ENCODE peak calls at places on chromosomes 6 and 20, in six cellular contexts. One of them, this sample, is unnamed.

GRCh38 chr6:33812669-33813068 is 8.9 kb upstream of the MLN start:
- DNase-seq in choroid plexus epithelial cell: peak; percentile 67
- DNase-seq in mesothelial cell of epicardium: peak; percentile 58
- DNase-seq in tibial artery: no peak
- DNase-seq in GM13977: peak; percentile 69
- DNase-seq in Calu3: peak; percentile 78
- DNase-seq in this sample: peak; percentile 51

GRCh38 chr20:39081255-39081654 is 119.1 kb downstream of the DHX35 start:
- DNase-seq in choroid plexus epithelial cell: peak; percentile 89
- DNase-seq in mesothelial cell of epicardium: peak; percentile 55
- DNase-seq in GM13977: peak; percentile 87
- DNase-seq in tibial artery: peak; percentile 88
- DNase-seq in Calu3: peak; percentile 93
- DNase-seq in this sample: peak; percentile 78

GRCh38 chr6:85240787-85241186 is 209.1 kb upstream of the NT5E start:
- DNase-seq in tibial artery: no peak
- DNase-seq in GM13977: no peak
- DNase-seq in mesothelial cell of epicardium: no peak
- DNase-seq in Calu3: no peak
- DNase-seq in choroid plexus epithelial cell: peak; percentile 4
- DNase-seq in this sample: no peak

GRCh38 chr6:26054937-26055669 is 32.1 kb upstream of the HFE start:
- DNase-seq in GM13977: peak; percentile 71
- DNase-seq in Calu3: peak; percentile 90
- DNase-seq in tibial artery: peak; percentile 95
- DNase-seq in mesothelial cell of epicardium: peak; percentile 67
- DNase-seq in choroid plexus epithelial cell: peak; percentile 98
- DNase-seq in this sample: peak; percentile 96

GRCh38 chr6:65229768-65230167 is 477.3 kb downstream of the EYS start:
- DNase-seq in choroid plexus epithelial cell: peak; percentile 53
- DNase-seq in tibial artery: no peak
- DNase-seq in GM13977: no peak
- DNase-seq in mesothelial cell of epicardium: no peak
- DNase-seq in Calu3: no peak
- DNase-seq in this sample: peak; percentile 33

GRCh38 chr6:81831274-81831673 is 78.8 kb upstream of the TENT5A start:
- DNase-seq in choroid plexus epithelial cell: no peak
- DNase-seq in tibial artery: no peak
- DNase-seq in mesothelial cell of epicardium: no peak
- DNase-seq in Calu3: peak; percentile 41
- DNase-seq in GM13977: no peak
- DNase-seq in this sample: no peak

GRCh38 chr6:74050921-74051320 is 354.9 kb downstream of the CD109 start:
- DNase-seq in mesothelial cell of epicardium: no peak
- DNase-seq in tibial artery: no peak
- DNase-seq in GM13977: no peak
- DNase-seq in choroid plexus epithelial cell: no peak
- DNase-seq in Calu3: no peak
- DNase-seq in this sample: no peak

GRCh38 chr6:41570270-41570615 is 24.1 kb downstream of the FOXP4 start:
- DNase-seq in mesothelial cell of epicardium: no peak
- DNase-seq in GM13977: no peak
- DNase-seq in tibial artery: no peak
- DNase-seq in Calu3: no peak
- DNase-seq in choroid plexus epithelial cell: no peak
- DNase-seq in this sample: no peak

GRCh38 chr20:63392465-63393365 is 31.6 kb upstream of the CHRNA4 start:
- DNase-seq in mesothelial cell of epicardium: no peak
- DNase-seq in choroid plexus epithelial cell: no peak
- DNase-seq in GM13977: no peak
- DNase-seq in Calu3: no peak
- DNase-seq in tibial artery: no peak
- DNase-seq in this sample: no peak

GRCh38 chr6:37623666-37624065 is 74.0 kb downstream of the MDGA1 start:
- DNase-seq in choroid plexus epithelial cell: no peak
- DNase-seq in tibial artery: no peak
- DNase-seq in mesothelial cell of epicardium: no peak
- DNase-seq in Calu3: no peak
- DNase-seq in GM13977: no peak
- DNase-seq in this sample: peak; percentile 35

GRCh38 chr20:62922451-62922921 is 3.8 kb downstream of the DIDO1 start:
- DNase-seq in mesothelial cell of epicardium: no peak
- DNase-seq in Calu3: no peak
- DNase-seq in tibial artery: no peak
- DNase-seq in GM13977: no peak
- DNase-seq in choroid plexus epithelial cell: no peak
- DNase-seq in this sample: no peak

GRCh38 chr20:8144282-8145245 is 12.5 kb downstream of the PLCB1 start:
- DNase-seq in choroid plexus epithelial cell: peak; percentile 97
- DNase-seq in Calu3: no peak
- DNase-seq in GM13977: no peak
- DNase-seq in mesothelial cell of epicardium: no peak
- DNase-seq in tibial artery: no peak
- DNase-seq in this sample: peak; percentile 62

GRCh38 chr6:41712651-41713103 is 22.7 kb downstream of the TFEB start:
- DNase-seq in GM13977: no peak
- DNase-seq in Calu3: peak; percentile 83
- DNase-seq in mesothelial cell of epicardium: no peak
- DNase-seq in tibial artery: peak; percentile 54
- DNase-seq in choroid plexus epithelial cell: no peak
- DNase-seq in this sample: peak; percentile 90

GRCh38 chr20:47189060-47189459 is 167.4 kb downstream of the ZMYND8 start:
- DNase-seq in GM13977: no peak
- DNase-seq in tibial artery: no peak
- DNase-seq in choroid plexus epithelial cell: no peak
- DNase-seq in Calu3: no peak
- DNase-seq in mesothelial cell of epicardium: no peak
- DNase-seq in this sample: no peak

GRCh38 chr6:12769556-12770255 is 53.1 kb downstream of the PHACTR1 start:
- DNase-seq in GM13977: no peak
- DNase-seq in choroid plexus epithelial cell: no peak
- DNase-seq in tibial artery: no peak
- DNase-seq in mesothelial cell of epicardium: no peak
- DNase-seq in Calu3: no peak
- DNase-seq in this sample: no peak

GRCh38 chr20:20820780-20821495 is 108.5 kb upstream of the RALGAPA2 start:
- DNase-seq in choroid plexus epithelial cell: no peak
- DNase-seq in mesothelial cell of epicardium: no peak
- DNase-seq in tibial artery: no peak
- DNase-seq in GM13977: no peak
- DNase-seq in Calu3: no peak
- DNase-seq in this sample: no peak

GRCh38 chr20:56469077-56469449 is 636 bp downstream of the RTF2 start:
- DNase-seq in mesothelial cell of epicardium: no peak
- DNase-seq in Calu3: no peak
- DNase-seq in tibial artery: no peak
- DNase-seq in choroid plexus epithelial cell: no peak
- DNase-seq in GM13977: no peak
- DNase-seq in this sample: no peak

GRCh38 chr6:27547157-27548075 is 74.5 kb upstream of the ZNF184 start:
- DNase-seq in choroid plexus epithelial cell: peak; percentile 77
- DNase-seq in mesothelial cell of epicardium: no peak
- DNase-seq in Calu3: peak; percentile 81
- DNase-seq in tibial artery: no peak
- DNase-seq in GM13977: peak; percentile 29
- DNase-seq in this sample: peak; percentile 85

GRCh38 chr20:61186771-61187170 is 65.3 kb upstream of the CDH4 start:
- DNase-seq in Calu3: no peak
- DNase-seq in mesothelial cell of epicardium: no peak
- DNase-seq in tibial artery: no peak
- DNase-seq in GM13977: no peak
- DNase-seq in choroid plexus epithelial cell: peak; percentile 53
- DNase-seq in this sample: no peak

GRCh38 chr6:19860235-19860877 is 23.2 kb downstream of the ID4 start:
- DNase-seq in mesothelial cell of epicardium: no peak
- DNase-seq in GM13977: no peak
- DNase-seq in Calu3: peak; percentile 82
- DNase-seq in choroid plexus epithelial cell: no peak
- DNase-seq in tibial artery: no peak
- DNase-seq in this sample: no peak

GRCh38 chr6:138979365-138979764 is 8.7 kb downstream of the REPS1 start:
- DNase-seq in Calu3: no peak
- DNase-seq in tibial artery: no peak
- DNase-seq in GM13977: no peak
- DNase-seq in mesothelial cell of epicardium: no peak
- DNase-seq in choroid plexus epithelial cell: no peak
- DNase-seq in this sample: peak; percentile 42

GRCh38 chr6:150150821-150151646 is 8.2 kb downstream of the PPP1R14C start:
- DNase-seq in GM13977: no peak
- DNase-seq in mesothelial cell of epicardium: no peak
- DNase-seq in tibial artery: no peak
- DNase-seq in choroid plexus epithelial cell: no peak
- DNase-seq in Calu3: no peak
- DNase-seq in this sample: no peak

GRCh38 chr6:13536796-13537526 is 37.4 kb upstream of the SIRT5 start:
- DNase-seq in GM13977: no peak
- DNase-seq in mesothelial cell of epicardium: no peak
- DNase-seq in choroid plexus epithelial cell: no peak
- DNase-seq in Calu3: no peak
- DNase-seq in tibial artery: no peak
- DNase-seq in this sample: no peak

GRCh38 chr20:45308078-45308778 is at the start of gene MATN4:
- DNase-seq in GM13977: no peak
- DNase-seq in tibial artery: no peak
- DNase-seq in choroid plexus epithelial cell: no peak
- DNase-seq in Calu3: peak; percentile 28
- DNase-seq in mesothelial cell of epicardium: no peak
- DNase-seq in this sample: no peak
- TF ChIP-seq CTCF in GM13977: no peak
- TF ChIP-seq CTCF in tibial artery: no peak
- TF ChIP-seq CTCF in choroid plexus epithelial cell: peak; percentile 5
- TF ChIP-seq CTCF in Calu3: no peak
- TF ChIP-seq CTCF in mesothelial cell of epicardium: no peak
- TF ChIP-seq CTCF in this sample: no peak

GRCh38 chr6:158154816-158155215 is 13.2 kb downstream of the SERAC1 start:
- DNase-seq in tibial artery: no peak
- DNase-seq in Calu3: no peak
- DNase-seq in mesothelial cell of epicardium: no peak
- DNase-seq in choroid plexus epithelial cell: no peak
- DNase-seq in GM13977: no peak
- DNase-seq in this sample: no peak

GRCh38 chr6:158153576-158153975 is 14.5 kb downstream of the SERAC1 start:
- DNase-seq in tibial artery: no peak
- DNase-seq in Calu3: no peak
- DNase-seq in mesothelial cell of epicardium: no peak
- DNase-seq in GM13977: no peak
- DNase-seq in choroid plexus epithelial cell: no peak
- DNase-seq in this sample: no peak

GRCh38 chr6:158149641-158150040 is 18.4 kb downstream of the SERAC1 start:
- DNase-seq in mesothelial cell of epicardium: no peak
- DNase-seq in GM13977: no peak
- DNase-seq in choroid plexus epithelial cell: peak; percentile 70
- DNase-seq in tibial artery: no peak
- DNase-seq in Calu3: no peak
- DNase-seq in this sample: peak; percentile 69

GRCh38 chr6:158152659-158153058 is 15.4 kb downstream of the SERAC1 start:
- DNase-seq in tibial artery: no peak
- DNase-seq in Calu3: no peak
- DNase-seq in mesothelial cell of epicardium: no peak
- DNase-seq in GM13977: no peak
- DNase-seq in choroid plexus epithelial cell: no peak
- DNase-seq in this sample: peak; percentile 36

DNA sequence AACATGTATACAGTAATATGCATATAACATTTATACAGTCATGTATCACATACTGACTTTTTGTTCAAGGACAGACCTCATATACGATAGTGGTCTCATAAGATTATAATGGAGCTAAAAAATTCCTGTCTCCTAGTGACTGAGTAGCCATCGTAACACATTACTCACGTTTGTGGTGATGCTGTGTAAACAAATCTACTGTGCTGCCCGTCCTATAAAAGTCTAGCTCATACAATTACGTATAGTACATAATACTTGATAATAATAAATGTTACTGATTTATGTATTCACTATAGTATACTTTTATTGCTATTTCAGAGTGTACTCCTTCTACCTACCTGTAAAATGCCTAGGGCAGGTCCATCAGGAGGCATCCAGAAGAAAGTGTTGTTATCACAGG is 17.4 kb downstream of the SERAC1 start:
- DNase-seq in mesothelial cell of epicardium: no peak
- DNase-seq in GM13977: no peak
- DNase-seq in Calu3: no peak
- DNase-seq in tibial artery: no peak
- DNase-seq in choroid plexus epithelial cell: peak; percentile 78
- DNase-seq in this sample: peak; percentile 52
- TF ChIP-seq CTCF in mesothelial cell of epicardium: no peak
- TF ChIP-seq CTCF in GM13977: no peak
- TF ChIP-seq CTCF in Calu3: no peak
- TF ChIP-seq CTCF in tibial artery: no peak
- TF ChIP-seq CTCF in choroid plexus epithelial cell: no peak
- TF ChIP-seq CTCF in this sample: no peak

DNA sequence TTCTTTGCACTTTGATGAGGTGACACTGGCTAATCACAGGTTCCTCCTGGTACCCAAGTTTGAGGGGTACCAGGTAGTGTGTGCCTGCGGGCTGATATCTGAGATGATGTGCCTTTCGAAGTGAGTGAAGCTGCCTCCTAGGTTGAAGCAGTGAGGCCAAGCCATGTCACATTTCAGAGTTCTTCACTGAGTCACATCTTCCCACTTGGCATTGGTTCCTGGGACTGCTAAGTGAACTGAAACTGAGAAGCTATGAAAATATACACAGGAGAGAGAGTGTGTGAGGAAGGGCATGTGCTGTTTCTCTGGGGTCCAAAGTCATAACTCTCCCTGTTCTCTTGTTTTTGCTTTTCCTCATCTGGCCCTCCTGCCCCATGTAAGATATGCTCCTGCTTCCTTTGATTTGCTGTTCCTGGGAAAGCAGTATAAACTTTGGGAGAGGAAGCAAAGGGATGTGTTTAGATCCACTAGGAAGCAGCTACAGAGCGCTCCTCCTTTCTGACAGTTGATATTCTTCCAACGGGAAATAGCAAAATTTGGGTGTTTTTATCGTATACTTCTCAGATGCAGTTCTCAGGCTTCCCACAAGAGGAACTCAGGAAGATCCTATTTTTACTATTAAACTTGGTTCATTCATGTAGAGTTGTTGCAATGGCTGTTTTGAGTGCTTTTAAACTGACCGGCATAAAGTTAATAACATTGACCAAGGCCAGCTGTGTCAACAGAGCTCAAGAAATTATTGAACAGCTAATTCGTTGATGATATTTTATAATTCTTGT is 153.7 kb downstream of the MOXD1 start:
- DNase-seq in tibial artery: no peak
- DNase-seq in GM13977: no peak
- DNase-seq in Calu3: no peak
- DNase-seq in mesothelial cell of epicardium: no peak
- DNase-seq in choroid plexus epithelial cell: peak; percentile 51
- DNase-seq in this sample: no peak
- TF ChIP-seq CTCF in tibial artery: no peak
- TF ChIP-seq CTCF in GM13977: no peak
- TF ChIP-seq CTCF in Calu3: no peak
- TF ChIP-seq CTCF in mesothelial cell of epicardium: no peak
- TF ChIP-seq CTCF in choroid plexus epithelial cell: peak; percentile 38
- TF ChIP-seq CTCF in this sample: no peak

DNA sequence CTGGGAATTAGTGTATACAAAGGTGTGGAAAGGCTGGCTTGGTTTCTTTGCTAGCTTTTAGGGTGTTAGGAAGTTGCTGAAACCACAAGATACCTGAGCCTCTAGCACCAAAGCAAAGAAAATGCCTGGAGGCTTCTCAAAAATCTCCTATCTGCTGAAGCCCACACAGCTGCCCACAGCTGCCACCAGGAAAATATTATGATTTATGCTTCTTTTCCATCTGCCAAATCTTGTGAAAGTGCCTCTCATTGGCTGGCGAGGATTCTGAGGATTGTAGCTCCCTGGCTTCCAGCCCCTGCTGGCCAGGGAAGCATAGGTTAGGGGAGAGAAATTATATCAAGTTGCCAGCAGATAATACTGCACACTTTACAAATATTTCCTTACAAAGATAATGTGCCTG is 98.5 kb downstream of the MRPL14 start:
- DNase-seq in Calu3: no peak
- DNase-seq in GM13977: no peak
- DNase-seq in choroid plexus epithelial cell: no peak
- DNase-seq in tibial artery: no peak
- DNase-seq in mesothelial cell of epicardium: no peak
- DNase-seq in this sample: peak; percentile 66
- TF ChIP-seq CTCF in Calu3: no peak
- TF ChIP-seq CTCF in GM13977: no peak
- TF ChIP-seq CTCF in choroid plexus epithelial cell: peak; percentile 48
- TF ChIP-seq CTCF in tibial artery: no peak
- TF ChIP-seq CTCF in mesothelial cell of epicardium: no peak
- TF ChIP-seq CTCF in this sample: peak; percentile 13